ENCODE peak calls at places on chromosomes 5 and 9, in nine cellular contexts. One of them, this sample, is unnamed.

GRCh38 chr9:35232867-35233544 is 71.2 kb downstream of the UNC13B start:
- DNase-seq in neural progenitor cell: no peak
- DNase-seq in PC-3: no peak
- DNase-seq in H1: no peak
- DNase-seq in mesendoderm: no peak
- DNase-seq in SK-N-SH: no peak
- DNase-seq in HCT116: no peak
- DNase-seq in K562: no peak
- DNase-seq in fibroblast of lung: no peak
- DNase-seq in this sample: no peak

GRCh38 chr5:81235287-81236072 is 2.4 kb downstream of the CKMT2 start:
- DNase-seq in neural progenitor cell: no peak
- DNase-seq in PC-3: no peak
- DNase-seq in H1: no peak
- DNase-seq in mesendoderm: no peak
- DNase-seq in SK-N-SH: no peak
- DNase-seq in HCT116: no peak
- DNase-seq in K562: no peak
- DNase-seq in fibroblast of lung: no peak
- DNase-seq in this sample: peak

GRCh38 chr5:127010362-127010761 is 20.0 kb downstream of the MARCHF3 start:
- DNase-seq in neural progenitor cell: no peak
- DNase-seq in PC-3: no peak
- DNase-seq in H1: no peak
- DNase-seq in mesendoderm: no peak
- DNase-seq in SK-N-SH: no peak
- DNase-seq in HCT116: no peak
- DNase-seq in K562: no peak
- DNase-seq in fibroblast of lung: peak
- DNase-seq in this sample: no peak

GRCh38 chr9:119368681-119369581 is at the start of gene BRINP1:
- DNase-seq in neural progenitor cell: peak
- DNase-seq in PC-3: no peak
- DNase-seq in H1: peak
- DNase-seq in mesendoderm: peak
- DNase-seq in SK-N-SH: peak
- DNase-seq in HCT116: no peak
- DNase-seq in K562: no peak
- DNase-seq in fibroblast of lung: peak
- DNase-seq in this sample: no peak

GRCh38 chr9:21080793-21081192 is 3.1 kb upstream of the IFNB1 start:
- DNase-seq in neural progenitor cell: no peak
- DNase-seq in PC-3: no peak
- DNase-seq in H1: no peak
- DNase-seq in mesendoderm: no peak
- DNase-seq in SK-N-SH: no peak
- DNase-seq in HCT116: no peak
- DNase-seq in K562: no peak
- DNase-seq in fibroblast of lung: no peak
- DNase-seq in this sample: no peak

GRCh38 chr5:149399775-149400174 is 20.7 kb upstream of the IL17B start:
- DNase-seq in neural progenitor cell: peak
- DNase-seq in PC-3: no peak
- DNase-seq in H1: no peak
- DNase-seq in mesendoderm: peak
- DNase-seq in SK-N-SH: no peak
- DNase-seq in HCT116: no peak
- DNase-seq in K562: no peak
- DNase-seq in fibroblast of lung: no peak
- DNase-seq in this sample: no peak

GRCh38 chr9:127825319-127826051 is 22.8 kb downstream of the FPGS start:
- DNase-seq in neural progenitor cell: peak
- DNase-seq in PC-3: no peak
- DNase-seq in H1: peak
- DNase-seq in mesendoderm: peak
- DNase-seq in SK-N-SH: peak
- DNase-seq in HCT116: no peak
- DNase-seq in K562: peak
- DNase-seq in fibroblast of lung: no peak
- DNase-seq in this sample: no peak

GRCh38 chr5:141874262-141874964 is 3.8 kb downstream of the PCDH1 start:
- DNase-seq in neural progenitor cell: peak
- DNase-seq in PC-3: no peak
- DNase-seq in H1: no peak
- DNase-seq in mesendoderm: no peak
- DNase-seq in SK-N-SH: peak
- DNase-seq in HCT116: no peak
- DNase-seq in K562: no peak
- DNase-seq in fibroblast of lung: no peak
- DNase-seq in this sample: no peak

GRCh38 chr5:23506329-23507236 is 826 bp upstream of the PRDM9 start:
- DNase-seq in neural progenitor cell: peak
- DNase-seq in PC-3: peak
- DNase-seq in H1: peak
- DNase-seq in mesendoderm: peak
- DNase-seq in SK-N-SH: peak
- DNase-seq in HCT116: no peak
- DNase-seq in K562: no peak
- DNase-seq in fibroblast of lung: no peak
- DNase-seq in this sample: no peak

GRCh38 chr5:158393457-158393856 is 534.5 kb upstream of the CLINT1 start:
- DNase-seq in neural progenitor cell: no peak
- DNase-seq in PC-3: no peak
- DNase-seq in H1: no peak
- DNase-seq in mesendoderm: no peak
- DNase-seq in SK-N-SH: no peak
- DNase-seq in HCT116: no peak
- DNase-seq in K562: no peak
- DNase-seq in fibroblast of lung: no peak
- DNase-seq in this sample: peak

GRCh38 chr9:128070874-128071273 is 2.8 kb downstream of the SLC25A25 start:
- DNase-seq in neural progenitor cell: no peak
- DNase-seq in PC-3: no peak
- DNase-seq in H1: no peak
- DNase-seq in mesendoderm: no peak
- DNase-seq in SK-N-SH: no peak
- DNase-seq in HCT116: no peak
- DNase-seq in K562: no peak
- DNase-seq in fibroblast of lung: no peak
- DNase-seq in this sample: no peak

GRCh38 chr5:1706428-1706827 is 93.2 kb downstream of the MRPL36 start:
- DNase-seq in neural progenitor cell: no peak
- DNase-seq in PC-3: no peak
- DNase-seq in H1: no peak
- DNase-seq in mesendoderm: no peak
- DNase-seq in SK-N-SH: no peak
- DNase-seq in HCT116: no peak
- DNase-seq in K562: no peak
- DNase-seq in fibroblast of lung: no peak
- DNase-seq in this sample: no peak

GRCh38 chr9:134321571-134321930 is 4.7 kb upstream of the RXRA start:
- DNase-seq in neural progenitor cell: no peak
- DNase-seq in PC-3: no peak
- DNase-seq in H1: no peak
- DNase-seq in mesendoderm: no peak
- DNase-seq in SK-N-SH: no peak
- DNase-seq in HCT116: no peak
- DNase-seq in K562: no peak
- DNase-seq in fibroblast of lung: no peak
- DNase-seq in this sample: no peak

GRCh38 chr9:137697193-137697592 is 78.4 kb downstream of the EHMT1 start:
- DNase-seq in neural progenitor cell: no peak
- DNase-seq in PC-3: no peak
- DNase-seq in H1: no peak
- DNase-seq in mesendoderm: no peak
- DNase-seq in SK-N-SH: peak
- DNase-seq in HCT116: no peak
- DNase-seq in K562: no peak
- DNase-seq in fibroblast of lung: no peak
- DNase-seq in this sample: no peak

GRCh38 chr5:163789870-163790269 is 284.5 kb downstream of the MAT2B start:
- DNase-seq in neural progenitor cell: no peak
- DNase-seq in PC-3: peak
- DNase-seq in H1: no peak
- DNase-seq in mesendoderm: no peak
- DNase-seq in SK-N-SH: no peak
- DNase-seq in HCT116: no peak
- DNase-seq in K562: no peak
- DNase-seq in fibroblast of lung: peak
- DNase-seq in this sample: no peak

GRCh38 chr9:7500521-7500920 is 299.1 kb downstream of the DMAC1 start:
- DNase-seq in neural progenitor cell: no peak
- DNase-seq in PC-3: no peak
- DNase-seq in H1: no peak
- DNase-seq in mesendoderm: no peak
- DNase-seq in SK-N-SH: no peak
- DNase-seq in HCT116: no peak
- DNase-seq in K562: no peak
- DNase-seq in fibroblast of lung: no peak
- DNase-seq in this sample: no peak

GRCh38 chr5:110019780-110020179 is 330.1 kb downstream of the MAN2A1 start:
- DNase-seq in neural progenitor cell: no peak
- DNase-seq in PC-3: no peak
- DNase-seq in H1: no peak
- DNase-seq in mesendoderm: no peak
- DNase-seq in SK-N-SH: no peak
- DNase-seq in HCT116: no peak
- DNase-seq in K562: no peak
- DNase-seq in fibroblast of lung: no peak
- DNase-seq in this sample: no peak

GRCh38 chr9:78029601-78030552 is 1.7 kb downstream of the GNAQ start:
- DNase-seq in neural progenitor cell: peak
- DNase-seq in PC-3: no peak
- DNase-seq in H1: no peak
- DNase-seq in mesendoderm: peak
- DNase-seq in SK-N-SH: no peak
- DNase-seq in HCT116: no peak
- DNase-seq in K562: no peak
- DNase-seq in fibroblast of lung: peak
- DNase-seq in this sample: peak

GRCh38 chr9:13110766-13111400 is 168.6 kb downstream of the MPDZ start:
- DNase-seq in neural progenitor cell: no peak
- DNase-seq in PC-3: no peak
- DNase-seq in H1: no peak
- DNase-seq in mesendoderm: no peak
- DNase-seq in SK-N-SH: no peak
- DNase-seq in HCT116: no peak
- DNase-seq in K562: no peak
- DNase-seq in fibroblast of lung: peak
- DNase-seq in this sample: no peak

DNA sequence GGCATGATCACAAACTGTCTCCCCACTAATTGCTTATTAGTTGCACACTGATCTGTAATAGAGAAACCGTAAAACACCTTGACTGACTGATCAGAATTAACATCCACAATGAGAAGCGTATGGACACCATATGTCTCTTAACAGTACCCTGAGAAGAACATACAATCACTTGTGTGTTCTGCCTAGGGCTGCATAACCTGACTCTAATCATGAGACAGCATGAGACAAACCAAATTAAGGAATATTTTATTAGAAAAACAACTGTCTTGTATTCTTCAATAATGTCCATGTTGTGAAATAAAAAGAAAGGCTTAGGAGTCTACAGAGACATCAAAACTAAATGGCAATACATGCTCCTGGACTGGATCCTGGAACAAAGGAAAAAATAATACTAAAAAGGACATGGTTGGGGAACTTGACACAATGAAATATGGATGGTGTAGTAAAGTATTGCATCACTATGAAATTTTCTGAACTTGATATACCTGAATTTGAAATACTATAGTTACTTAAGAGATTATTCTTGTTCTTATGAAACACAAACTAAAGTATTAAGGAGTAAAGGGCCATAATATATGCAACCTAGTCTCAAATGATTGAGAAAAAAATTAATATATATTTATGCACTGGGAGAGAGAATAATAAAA is 162.1 kb downstream of the CWC27 start:
- DNase-seq in neural progenitor cell: no peak
- DNase-seq in PC-3: no peak
- DNase-seq in H1: no peak
- DNase-seq in mesendoderm: no peak
- DNase-seq in SK-N-SH: peak
- DNase-seq in HCT116: no peak
- DNase-seq in K562: no peak
- DNase-seq in fibroblast of lung: no peak
- DNase-seq in this sample: no peak
- H3K9ac ChIP-seq in neural progenitor cell: no peak
- H3K9ac ChIP-seq in PC-3: no peak
- H3K9ac ChIP-seq in H1: no peak
- H3K9ac ChIP-seq in mesendoderm: no peak
- H3K9ac ChIP-seq in SK-N-SH: no peak
- H3K9ac ChIP-seq in HCT116: no peak
- H3K9ac ChIP-seq in K562: no peak
- H3K9ac ChIP-seq in fibroblast of lung: no peak
- H3K9ac ChIP-seq in this sample: no peak

DNA sequence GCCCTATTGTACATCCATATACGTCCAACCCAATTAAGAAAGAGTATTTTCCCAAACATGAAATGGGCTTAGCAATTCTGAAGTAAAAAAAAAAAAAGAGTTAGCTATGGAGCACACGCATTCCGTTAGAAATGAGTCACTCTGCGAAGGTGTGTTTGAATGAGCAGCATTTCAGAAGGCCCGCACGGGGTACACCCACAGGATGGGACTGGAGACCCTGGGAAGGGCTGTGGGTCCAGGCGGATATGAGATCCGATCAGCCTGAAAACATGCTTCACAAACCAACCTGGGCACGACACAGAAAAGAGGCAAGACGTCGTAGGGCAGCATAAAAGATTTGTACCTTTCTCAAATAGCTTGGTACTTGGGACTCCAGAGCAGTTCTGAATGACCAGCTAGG is 173.9 kb upstream of the KLF9 start:
- DNase-seq in neural progenitor cell: no peak
- DNase-seq in PC-3: no peak
- DNase-seq in H1: no peak
- DNase-seq in mesendoderm: no peak
- DNase-seq in SK-N-SH: no peak
- DNase-seq in HCT116: no peak
- DNase-seq in K562: no peak
- DNase-seq in fibroblast of lung: peak
- DNase-seq in this sample: no peak
- H3K9ac ChIP-seq in neural progenitor cell: no peak
- H3K9ac ChIP-seq in PC-3: no peak
- H3K9ac ChIP-seq in H1: no peak
- H3K9ac ChIP-seq in mesendoderm: no peak
- H3K9ac ChIP-seq in SK-N-SH: no peak
- H3K9ac ChIP-seq in HCT116: no peak
- H3K9ac ChIP-seq in K562: no peak
- H3K9ac ChIP-seq in fibroblast of lung: no peak
- H3K9ac ChIP-seq in this sample: no peak

GRCh38 chr9:26904671-26905070 is 12.1 kb upstream of the CAAP1 start:
- DNase-seq in neural progenitor cell: no peak
- DNase-seq in PC-3: no peak
- DNase-seq in H1: no peak
- DNase-seq in mesendoderm: no peak
- DNase-seq in SK-N-SH: no peak
- DNase-seq in HCT116: no peak
- DNase-seq in K562: no peak
- DNase-seq in fibroblast of lung: no peak
- DNase-seq in this sample: no peak
- H3K9ac ChIP-seq in neural progenitor cell: no peak
- H3K9ac ChIP-seq in PC-3: no peak
- H3K9ac ChIP-seq in H1: no peak
- H3K9ac ChIP-seq in mesendoderm: no peak
- H3K9ac ChIP-seq in SK-N-SH: no peak
- H3K9ac ChIP-seq in HCT116: no peak
- H3K9ac ChIP-seq in K562: no peak
- H3K9ac ChIP-seq in fibroblast of lung: no peak
- H3K9ac ChIP-seq in this sample: no peak

GRCh38 chr5:26419987-26420386 is 618.4 kb downstream of the CDH9 start:
- DNase-seq in neural progenitor cell: no peak
- DNase-seq in PC-3: no peak
- DNase-seq in H1: no peak
- DNase-seq in mesendoderm: no peak
- DNase-seq in SK-N-SH: no peak
- DNase-seq in HCT116: no peak
- DNase-seq in K562: no peak
- DNase-seq in fibroblast of lung: no peak
- DNase-seq in this sample: no peak
- H3K9ac ChIP-seq in neural progenitor cell: no peak
- H3K9ac ChIP-seq in PC-3: no peak
- H3K9ac ChIP-seq in H1: no peak
- H3K9ac ChIP-seq in mesendoderm: no peak
- H3K9ac ChIP-seq in SK-N-SH: no peak
- H3K9ac ChIP-seq in HCT116: no peak
- H3K9ac ChIP-seq in K562: no peak
- H3K9ac ChIP-seq in fibroblast of lung: no peak
- H3K9ac ChIP-seq in this sample: no peak